ENCODE peak calls at places on chromosomes 1 and 21, in five cellular contexts. E is hepatocyte, C is A549, D is stomach, A is lung. W is an unnamed sample.

GRCh38 chr1:208405014-208405413 is 160.8 kb upstream of the PLXNA2 start:
- DNase-seq in E (no peak), A (no peak), D (no peak), C (no peak), W (no peak)

GRCh38 chr1:22661880-22662279 is 8.8 kb downstream of the C1QB start:
- DNase-seq in D (no peak), C (no peak), E (no peak), A (no peak), W (no peak)

GRCh38 chr1:41714613-41715389 is 203.9 kb downstream of the HIVEP3 start:
- DNase-seq in C (no peak), D (no peak), E (no peak), A (no peak), W (no peak)

GRCh38 chr1:48979940-48980339 is 203.2 kb upstream of the BEND5 start:
- DNase-seq in D (no peak), C (no peak), E (no peak), A (no peak), W (no peak)

GRCh38 chr1:205505791-205506190 is 1.3 kb downstream of the CDK18 start:
- DNase-seq in C (no peak), D (peak; percentile 38), A (peak; percentile 42), E (peak; percentile 52), W (no peak)

GRCh38 chr1:87620807-87621206 is 292.1 kb downstream of the LMO4 start:
- DNase-seq in C (no peak), D (no peak), A (no peak), E (no peak), W (no peak)

GRCh38 chr1:195516036-195516435 is 1092.2 kb downstream of the KCNT2 start:
- DNase-seq in A (no peak), E (no peak), C (no peak), D (no peak), W (no peak)

GRCh38 chr1:233432916-233433315 is 105.4 kb downstream of the MAP3K21 start:
- DNase-seq in D (no peak), C (no peak), E (no peak), A (no peak), W (no peak)

GRCh38 chr1:63621075-63621474 is 27.9 kb downstream of the PGM1 start:
- DNase-seq in C (no peak), A (no peak), D (no peak), E (no peak), W (no peak)

GRCh38 chr1:213830371-213830770 is 157.4 kb upstream of the PROX1 start:
- DNase-seq in E (no peak), D (no peak), A (no peak), C (no peak), W (no peak)

GRCh38 chr1:58699011-58699762 is 675 bp downstream of the MYSM1 start:
- DNase-seq in D (no peak), A (no peak), E (peak; percentile 35), C (no peak), W (no peak)

GRCh38 chr1:32303997-32304622 is 12.2 kb downstream of the HDAC1 start:
- DNase-seq in E (no peak), D (no peak), A (no peak), C (no peak), W (no peak)

GRCh38 chr1:105793541-105794146 is 1262.8 kb upstream of the PRMT6 start:
- DNase-seq in E (peak; percentile 71), C (no peak), A (no peak), D (peak; percentile 54), W (peak; percentile 50)

GRCh38 chr1:94951056-94951455 is 24.1 kb upstream of the CNN3 start:
- DNase-seq in A (no peak), C (no peak), D (no peak), E (no peak), W (no peak)

GRCh38 chr21:43354666-43355065 is 72.3 kb downstream of the SIK1 start:
- DNase-seq in A (no peak), E (no peak), C (no peak), D (no peak), W (no peak)

GRCh38 chr21:43353282-43354010 is 73.5 kb downstream of the SIK1 start:
- DNase-seq in E (no peak), A (no peak), C (no peak), D (no peak), W (no peak)

GRCh38 chr21:43355196-43355924 is 71.6 kb downstream of the SIK1 start:
- DNase-seq in A (no peak), D (no peak), E (no peak), C (no peak), W (no peak)

GRCh38 chr21:43352568-43353281 is 74.2 kb downstream of the SIK1 start:
- DNase-seq in A (no peak), D (no peak), C (no peak), E (no peak), W (no peak)

GRCh38 chr21:43354016-43354420 is 72.9 kb downstream of the SIK1 start:
- DNase-seq in A (no peak), E (no peak), C (no peak), D (no peak), W (no peak)
- H3K4me3 ChIP-seq in A (no peak overlapping the region), E (no peak overlapping the region), C (no peak overlapping the region), D (no peak overlapping the region), W (no peak overlapping the region)

GRCh38 chr21:34517491-34518245 is 5.7 kb upstream of the KCNE1 start:
- DNase-seq in A (no peak), D (no peak), E (no peak), C (no peak), W (no peak)
- TF ChIP-seq CTCF in A (no peak), D (no peak), E (peak; percentile 13), C (no peak), W (no peak)

GRCh38 chr1:89331890-89332289 is 32.0 kb upstream of the GBP6 start:
- DNase-seq in E (no peak), D (no peak), A (no peak), C (no peak), W (no peak)

GRCh38 chr1:89335486-89335885 is 28.4 kb upstream of the GBP6 start:
- DNase-seq in C (no peak), A (no peak), D (no peak), E (no peak), W (no peak)

DNA sequence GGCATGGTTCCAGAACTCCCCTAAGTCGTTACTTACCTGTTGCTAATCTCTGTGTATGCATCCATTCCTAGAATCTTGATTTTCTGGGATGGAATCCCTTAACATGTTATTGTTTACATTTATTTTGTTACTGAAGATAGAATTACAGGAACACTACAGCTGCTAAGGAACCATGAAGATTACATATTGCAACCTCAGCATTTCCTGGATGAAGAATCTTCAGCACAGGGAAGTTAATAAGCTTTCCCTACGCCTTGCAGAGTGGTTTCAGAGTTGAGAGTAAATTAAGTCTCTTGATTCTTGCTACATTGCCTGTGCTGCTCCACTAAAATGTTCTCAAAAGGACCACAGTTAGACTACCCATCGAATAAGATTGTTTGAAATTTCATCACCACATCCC is 31.4 kb upstream of the GBP6 start:
- DNase-seq in C (no peak), D (no peak), A (no peak), E (no peak), W (no peak)
- H3K4me3 ChIP-seq in C (no peak overlapping the region), D (no peak overlapping the region), A (no peak overlapping the region), E (no peak overlapping the region), W (no peak overlapping the region)

GRCh38 chr1:244709076-244709475 is 56.1 kb downstream of the DESI2 start:
- DNase-seq in A (no peak), D (no peak), C (no peak), E (no peak), W (no peak)

GRCh38 chr1:244710474-244711062 is 57.6 kb downstream of the DESI2 start:
- DNase-seq in A (no peak), C (no peak), E (no peak), D (no peak), W (no peak)

GRCh38 chr1:244712669-244713068 is 59.7 kb downstream of the DESI2 start:
- DNase-seq in A (no peak), C (no peak), D (no peak), E (no peak), W (no peak)

GRCh38 chr1:244713329-244713728 is 60.4 kb downstream of the DESI2 start:
- DNase-seq in A (no peak), D (no peak), E (no peak), C (no peak), W (no peak)

DNA sequence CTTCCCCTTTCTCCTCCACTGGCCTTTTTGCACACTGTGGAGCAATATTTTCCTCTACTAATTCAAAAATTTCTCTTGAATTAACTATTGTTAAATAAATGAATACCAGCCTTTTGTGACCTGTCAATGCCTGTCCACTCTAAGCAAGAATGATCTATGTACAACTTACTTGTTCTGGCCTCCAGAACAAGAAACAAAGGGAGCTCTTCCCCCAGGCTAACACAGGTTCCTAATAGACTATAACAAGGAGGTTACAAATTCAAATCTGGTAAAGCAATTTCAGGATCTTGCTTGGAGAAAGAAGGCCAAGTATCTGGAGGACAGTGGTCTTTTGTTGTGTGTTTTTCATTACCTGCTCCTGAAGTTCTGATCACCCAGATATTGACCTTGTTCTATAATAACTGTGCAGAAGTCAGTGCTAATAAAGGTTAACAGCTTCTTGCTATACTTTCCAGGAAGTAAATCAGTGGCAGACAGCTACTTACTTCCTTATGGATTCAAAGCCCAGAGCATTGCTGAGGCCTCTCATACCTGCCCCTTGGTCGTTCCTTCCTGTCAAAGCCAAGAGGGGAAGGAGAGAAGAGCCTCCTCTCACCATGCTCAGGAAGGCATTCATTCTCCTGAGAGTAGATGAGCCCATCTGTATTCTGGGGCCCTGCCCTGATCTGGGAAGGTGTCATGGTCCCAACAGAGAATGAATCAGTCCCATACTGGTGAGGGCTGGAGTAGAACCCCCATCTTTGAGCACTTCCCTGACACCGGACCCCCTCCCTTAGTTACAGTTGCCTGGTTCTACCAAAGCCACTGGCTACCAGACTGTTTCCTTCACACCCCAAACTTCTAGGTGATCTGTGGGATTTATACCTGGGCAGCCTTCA is 56.8 kb downstream of the DESI2 start:
- DNase-seq in A (no peak), C (no peak), D (no peak), E (no peak), W (no peak)
- TF ChIP-seq CTCF in A (no peak), C (no peak), D (no peak), E (no peak), W (no peak)

DNA sequence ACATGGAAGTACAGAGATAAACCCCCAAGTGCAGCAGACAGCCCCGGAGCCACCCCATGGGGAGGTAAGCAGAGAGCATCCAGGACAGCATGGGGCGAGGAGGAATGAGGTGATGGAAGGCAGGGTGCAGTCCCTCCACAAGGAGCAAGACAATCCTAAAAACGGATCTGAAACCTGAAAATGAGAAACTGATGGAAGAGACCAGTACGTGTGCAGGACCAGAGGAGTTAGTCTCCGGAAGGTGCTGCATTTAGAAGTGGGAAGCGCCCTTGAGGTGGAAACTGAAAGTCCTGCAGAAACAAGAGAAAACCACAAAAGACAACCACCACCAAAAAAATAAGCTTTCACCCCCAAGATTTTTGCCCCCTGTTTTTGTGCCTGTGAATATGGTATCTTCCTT is 17.4 kb upstream of the DDOST start:
- DNase-seq in E (no peak), C (no peak), D (no peak), A (no peak), W (no peak)
- H3K4me3 ChIP-seq in E (no peak overlapping the region), C (no peak overlapping the region), D (no peak overlapping the region), A (no peak overlapping the region), W (no peak overlapping the region)